ENCODE peak calls at places on chromosomes 3 and 15, in four cellular contexts. N is breast epithelium, K is H7, Q is cardiac muscle cell. H is an unnamed sample. For H3K27me3 and H3K36me3, the result is how much of the 10 kb centered on the place peaks cover.

GRCh38 chr3:41991399-41991798 is 29.5 kb upstream of the ULK4 start:
- DNase-seq in N (no peak), K (no peak), Q (no peak), H (no peak)

GRCh38 chr3:57755368-57756021 is 614 bp upstream of the SLMAP start:
- DNase-seq in N (peak), K (peak), Q (peak), H (peak)

GRCh38 chr15:73081321-73081958 is 29.2 kb downstream of the NEO1 start:
- DNase-seq in N (no peak), K (no peak), Q (peak), H (peak)

GRCh38 chr3:85605066-85605465 is 646.3 kb downstream of the CADM2 start:
- DNase-seq in N (no peak), K (no peak), Q (no peak), H (no peak)

GRCh38 chr3:129009266-129009665 is 8.2 kb downstream of the EFCC1 start:
- DNase-seq in N (no peak), K (no peak), Q (no peak), H (no peak)

GRCh38 chr3:134258761-134259347 is 8.2 kb upstream of the RYK start:
- DNase-seq in N (no peak), K (no peak), Q (no peak), H (no peak)

GRCh38 chr3:18946524-18946923 is 201.8 kb upstream of the KCNH8 start:
- DNase-seq in N (no peak), K (no peak), Q (peak), H (no peak)

GRCh38 chr3:191373327-191373726 is 43.0 kb upstream of the UTS2B start:
- DNase-seq in N (no peak), K (no peak), Q (no peak), H (no peak)

GRCh38 chr15:101613130-101614000 is 38.8 kb downstream of the TM2D3 start:
- DNase-seq in N (peak), K (no peak), Q (peak), H (no peak)

GRCh38 chr3:128376516-128376915 is 90.2 kb downstream of the DNAJB8 start:
- DNase-seq in N (no peak), K (no peak), Q (no peak), H (no peak)

GRCh38 chr15:62482715-62483429 is 317.8 kb upstream of the C2CD4B start:
- DNase-seq in N (no peak), K (peak), Q (peak), H (no peak)

GRCh38 chr3:60226907-60227306 is 1024.3 kb downstream of the FHIT start:
- DNase-seq in N (no peak), K (no peak), Q (no peak), H (no peak)

GRCh38 chr15:50907866-50908208 is 646 bp upstream of the AP4E1 start:
- DNase-seq in N (no peak), K (no peak), Q (peak), H (no peak)

GRCh38 chr15:70589221-70589620 is 174.1 kb downstream of the UACA start:
- DNase-seq in N (no peak), K (peak), Q (no peak), H (peak)

GRCh38 chr3:85737846-85738245 is 779.1 kb downstream of the CADM2 start:
- DNase-seq in N (no peak), K (no peak), Q (no peak), H (no peak)

GRCh38 chr3:43221076-43221475 is 65.3 kb upstream of the SNRK start:
- DNase-seq in N (no peak), K (no peak), Q (no peak), H (no peak)

GRCh38 chr3:155391104-155391503 is 97.6 kb upstream of the STRIT1 start:
- DNase-seq in N (no peak), K (no peak), Q (no peak), H (no peak)

GRCh38 chr15:60001642-60002527 is 2.2 kb upstream of the FOXB1 start:
- DNase-seq in N (no peak), K (no peak), Q (no peak), H (no peak)
- H3K27me3 ChIP-seq in N (half or more), K (half or more), Q (half or more), H (half or more)

GRCh38 chr15:90892023-90892422 is 7.7 kb downstream of the FES start:
- DNase-seq in N (no peak), K (no peak), Q (no peak), H (no peak)
- H3K36me3 ChIP-seq in N (under half), K (under half), Q (under half), H (under half)

DNA sequence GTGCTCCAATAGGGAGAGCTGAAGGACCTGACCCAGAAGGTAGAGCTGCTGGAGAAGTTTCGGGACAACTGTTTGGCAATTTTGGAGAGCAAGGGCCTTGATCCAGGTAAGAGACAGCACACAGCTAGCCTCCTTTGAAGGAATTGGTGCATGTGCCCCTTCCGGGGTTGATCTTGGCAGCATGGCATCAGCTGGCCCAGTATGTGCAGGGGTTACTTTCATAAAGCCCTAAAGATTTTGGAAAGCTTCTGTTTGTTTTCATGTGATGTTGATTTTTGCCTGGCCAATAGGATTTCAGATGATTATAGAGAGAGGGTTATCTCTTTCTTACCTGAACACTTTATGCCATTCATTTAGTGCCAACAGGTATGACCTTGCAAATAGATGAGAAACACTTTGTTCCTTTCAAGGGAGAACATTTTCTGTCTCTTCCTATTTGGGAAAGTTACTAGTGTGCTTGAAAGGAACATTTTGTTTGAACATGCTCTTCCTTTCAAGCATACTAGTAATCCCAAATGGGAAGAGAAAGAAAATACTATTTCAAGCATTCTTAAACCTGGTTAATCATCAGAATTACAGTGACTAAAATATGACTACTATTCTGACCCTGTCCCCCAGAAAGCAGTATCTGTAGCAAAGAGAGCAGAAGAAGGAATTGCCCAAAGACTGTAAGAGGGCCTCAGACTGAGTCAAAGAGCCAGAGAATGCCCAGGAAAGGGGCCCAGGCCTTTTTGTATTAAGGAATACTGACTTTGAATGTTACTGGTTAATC is 7.5 kb downstream of the KNSTRN start:
- DNase-seq in N (no peak), K (no peak), Q (no peak), H (no peak)
- H3K27me3 ChIP-seq in N (under half), K (under half), Q (under half), H (under half)

DNA sequence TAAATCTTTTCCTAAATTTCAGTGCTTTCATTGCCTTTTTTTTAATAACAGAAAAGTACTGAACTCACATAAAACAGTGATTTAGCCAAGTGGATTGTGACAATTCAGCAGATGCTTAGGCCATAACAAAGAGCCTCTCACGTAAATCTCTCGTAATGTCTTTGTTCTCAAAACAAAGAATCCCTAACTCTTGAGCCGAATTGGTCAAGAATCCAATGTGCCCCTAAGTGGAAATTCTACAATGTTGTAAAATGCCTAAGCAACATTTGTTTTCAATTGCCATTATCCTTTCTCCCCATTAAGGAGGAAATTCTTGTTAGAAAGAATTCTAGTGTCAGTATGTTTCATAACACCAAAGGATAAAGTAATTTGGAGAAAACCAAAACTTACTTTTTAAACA is 235.7 kb upstream of the THBS1 start:
- DNase-seq in N (no peak), K (no peak), Q (no peak), H (no peak)
- H3K36me3 ChIP-seq in N (under half), K (under half), Q (under half), H (under half)

GRCh38 chr15:47718474-47719440 is 1.5 kb downstream of the SEMA6D start:
- DNase-seq in N (no peak), K (peak), Q (peak), H (peak)
- H3K27me3 ChIP-seq in N (under half), K (under half), Q (under half), H (under half)

DNA sequence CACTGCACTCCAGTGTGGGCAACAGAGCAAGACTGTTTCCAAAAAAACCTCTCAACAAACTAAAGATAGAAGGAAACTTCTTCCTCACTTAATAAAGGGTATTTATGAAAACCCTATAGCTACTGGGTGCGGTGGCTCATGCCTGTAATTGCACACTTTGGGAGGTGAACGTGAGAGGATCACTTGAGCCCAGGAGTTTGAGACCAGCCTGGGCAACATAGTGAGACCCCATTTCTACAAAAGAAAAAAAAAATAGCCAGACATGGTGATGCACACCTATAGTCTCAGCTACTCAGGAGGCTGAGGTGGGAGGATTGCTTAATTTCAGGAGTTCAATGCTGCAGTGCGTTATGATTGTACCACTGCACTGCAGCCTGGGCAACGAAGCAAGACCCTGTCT is 22.4 kb downstream of the IP6K1 start:
- DNase-seq in N (no peak), K (no peak), Q (no peak), H (no peak)
- H3K36me3 ChIP-seq in N (under half), K (under half), Q (under half), H (under half)

H was measured in SJSA1.